ENCODE peak calls at places on chromosomes 7 and 10, in eight cellular contexts. T, L, S, J, Q, E, R and N are unnamed samples.

GRCh38 chr10:30365883-30366282 is 16.8 kb upstream of the MTPAP start:
- DNase-seq in T (no peak), L (no peak), S (no peak), J (no peak), Q (no peak), E (no peak), R (no peak), N (no peak)

GRCh38 chr10:500876-501275 is 188.6 kb downstream of the DIP2C start:
- DNase-seq in T (no peak), L (peak; percentile 58), S (no peak), J (no peak), Q (no peak), E (no peak), R (no peak), N (no peak)

GRCh38 chr10:74589226-74589673 is 237.2 kb upstream of the KAT6B start:
- DNase-seq in T (peak; percentile 85), L (peak; percentile 99), S (peak; percentile 97), J (peak; percentile 76), Q (peak; percentile 61), E (peak; percentile 77), R (peak; percentile 80), N (peak; percentile 14)

GRCh38 chr10:47357131-47357582 is 9.0 kb downstream of the RBP3 start:
- DNase-seq in T (no peak), L (no peak), S (no peak), J (no peak), Q (no peak), E (no peak), R (no peak), N (no peak)

GRCh38 chr7:8258734-8259133 is 3.2 kb downstream of the ICA1 start:
- DNase-seq in T (no peak), L (no peak), S (no peak), J (no peak), Q (no peak), E (no peak), R (no peak), N (no peak)

GRCh38 chr7:139651308-139651707 is 126.5 kb downstream of the HIPK2 start:
- DNase-seq in T (peak; percentile 28), L (no peak), S (no peak), J (no peak), Q (no peak), E (no peak), R (no peak), N (no peak)

GRCh38 chr10:1292611-1293021 is 236.4 kb downstream of the WDR37 start:
- DNase-seq in T (no peak), L (no peak), S (no peak), J (no peak), Q (no peak), E (no peak), R (no peak), N (no peak)

GRCh38 chr7:6197801-6198551 is 74.4 kb downstream of the CYTH3 start:
- DNase-seq in T (no peak), L (no peak), S (no peak), J (no peak), Q (no peak), E (no peak), R (no peak), N (no peak)

GRCh38 chr10:43407576-43408330 is 1.2 kb downstream of the HNRNPF start:
- DNase-seq in T (peak; percentile 95), L (peak; percentile 89), S (peak; percentile 90), J (peak; percentile 75), Q (peak; percentile 60), E (peak; percentile 93), R (peak; percentile 94), N (peak; percentile 71)

GRCh38 chr7:107463139-107464078 is 6.4 kb upstream of the GPR22 start:
- DNase-seq in T (peak; percentile 57), L (peak; percentile 74), S (peak; percentile 56), J (peak; percentile 23), Q (peak; percentile 12), E (peak; percentile 54), R (peak; percentile 58), N (peak; percentile 40)

GRCh38 chr10:104521901-104522827 is 118.9 kb upstream of the SORCS3 start:
- DNase-seq in T (no peak), L (no peak), S (no peak), J (no peak), Q (no peak), E (no peak), R (no peak), N (no peak)

GRCh38 chr7:78912781-78913180 is 540.7 kb downstream of the MAGI2 start:
- DNase-seq in T (no peak), L (peak; percentile 2), S (peak; percentile 4), J (no peak), Q (no peak), E (no peak), R (no peak), N (no peak)

GRCh38 chr10:42795701-42796100 is 13.1 kb downstream of the BMS1 start:
- DNase-seq in T (no peak), L (no peak), S (no peak), J (no peak), Q (no peak), E (no peak), R (no peak), N (no peak)

GRCh38 chr10:124222298-124223000 is 129.1 kb upstream of the CHST15 start:
- DNase-seq in T (peak; percentile 65), L (peak; percentile 25), S (no peak), J (no peak), Q (no peak), E (peak; percentile 37), R (no peak), N (no peak)

GRCh38 chr7:127819975-127820778 is 168.2 kb downstream of the SND1 start:
- DNase-seq in T (peak; percentile 25), L (peak; percentile 86), S (peak; percentile 48), J (no peak), Q (no peak), E (no peak), R (no peak), N (no peak)

GRCh38 chr7:155227788-155228458 is 69.8 kb upstream of the INSIG1 start:
- DNase-seq in T (no peak), L (no peak), S (no peak), J (no peak), Q (no peak), E (no peak), R (no peak), N (no peak)

GRCh38 chr10:3225589-3225988 is 53.0 kb upstream of the PITRM1 start:
- DNase-seq in T (no peak), L (peak; percentile 59), S (peak; percentile 49), J (no peak), Q (no peak), E (no peak), R (no peak), N (no peak)

GRCh38 chr10:102470579-102471546 is 19.5 kb upstream of the C10orf95 start:
- DNase-seq in T (no peak), L (no peak), S (no peak), J (no peak), Q (no peak), E (no peak), R (no peak), N (no peak)

GRCh38 chr7:47441796-47442744 is 139.8 kb downstream of the TNS3 start:
- DNase-seq in T (no peak), L (peak; percentile 23), S (no peak), J (no peak), Q (no peak), E (peak; percentile 46), R (no peak), N (no peak)

GRCh38 chr10:75018233-75018632 is 93.2 kb upstream of the SAMD8 start:
- DNase-seq in T (no peak), L (no peak), S (no peak), J (no peak), Q (no peak), E (no peak), R (no peak), N (no peak)

GRCh38 chr7:151684408-151685175 is 164.9 kb upstream of the RHEB start:
- DNase-seq in T (no peak), L (no peak), S (no peak), J (no peak), Q (no peak), E (no peak), R (no peak), N (no peak)

DNA sequence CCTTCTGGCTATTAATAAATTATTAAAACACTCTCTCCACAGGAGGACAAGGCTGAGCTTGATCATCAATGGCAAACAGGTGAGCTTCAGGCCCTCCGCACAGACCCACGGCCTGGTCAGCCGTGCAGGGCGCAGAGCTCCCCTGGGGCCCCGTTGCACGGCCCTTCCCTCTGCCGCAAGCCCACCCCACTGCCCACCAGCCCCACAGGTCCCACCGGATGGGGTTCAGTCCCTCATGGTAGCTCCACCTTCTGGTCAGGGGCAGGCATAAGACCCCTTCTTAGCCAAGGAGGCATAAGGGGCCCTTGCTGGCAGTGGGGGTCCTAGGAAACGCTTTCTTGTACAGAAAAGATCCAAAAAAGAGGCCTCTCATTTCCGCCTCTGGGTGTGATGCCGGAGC is 84.6 kb downstream of the MAD1L1 start:
- DNase-seq in T (no peak), L (no peak), S (no peak), J (no peak), Q (no peak), E (no peak), R (no peak), N (no peak)
- TF ChIP-seq CTCF in T (peak; percentile 5), L (peak; percentile 34), S (no peak), J (no peak), Q (no peak), E (no peak), R (no peak), N (no peak)

DNA sequence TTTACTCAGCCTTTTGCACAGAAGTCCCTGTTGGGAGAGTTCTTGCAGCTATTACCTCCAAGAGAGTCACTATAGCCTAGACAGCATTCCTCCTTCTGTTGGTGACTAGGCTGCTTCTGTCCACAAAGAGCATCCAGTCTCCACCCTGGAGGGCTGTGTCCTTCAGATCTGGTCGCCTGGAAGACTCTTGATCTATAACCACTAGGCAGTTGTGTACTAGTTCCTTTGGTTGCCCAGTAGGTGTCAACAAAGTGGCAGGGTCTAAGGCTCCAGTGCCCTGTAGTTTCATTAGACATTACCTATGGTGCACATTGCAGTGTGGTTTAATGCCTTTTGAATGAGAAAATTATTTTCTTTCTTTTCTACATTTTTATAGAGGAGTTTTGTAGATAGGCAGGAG is 11.3 kb upstream of the AKR1C2 start:
- DNase-seq in T (peak; percentile 5), L (no peak), S (no peak), J (no peak), Q (no peak), E (no peak), R (no peak), N (no peak)
- TF ChIP-seq CTCF in T (no peak), L (peak; percentile 4), S (no peak), J (no peak), Q (no peak), E (peak; percentile 38), R (peak; percentile 16), N (no peak)

GRCh38 chr7:123716877-123717276 is 31.9 kb downstream of the WASL start:
- DNase-seq in T (no peak), L (no peak), S (no peak), J (no peak), Q (no peak), E (no peak), R (no peak), N (no peak)
- TF ChIP-seq CTCF in T (no peak), L (no peak), S (no peak), J (no peak), Q (no peak), E (no peak), R (no peak), N (no peak)

DNA sequence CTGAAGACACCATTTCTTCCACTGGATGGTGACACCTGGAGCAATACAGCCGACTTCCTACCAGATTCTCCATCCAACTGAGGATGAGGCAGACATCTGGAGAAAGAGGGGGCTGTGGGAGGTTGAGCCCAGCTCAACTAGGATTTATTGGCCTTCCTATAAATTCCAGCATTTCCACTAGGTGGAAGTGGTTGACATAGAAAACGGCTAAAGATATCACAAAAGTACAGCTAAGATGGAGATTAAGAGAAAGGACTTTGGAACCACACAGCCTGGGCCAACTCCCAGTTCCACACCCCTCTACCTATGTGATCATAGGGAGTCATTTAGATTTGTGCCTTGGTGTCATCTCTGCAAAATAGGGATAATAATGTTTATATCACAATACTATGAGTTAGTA is 61.3 kb upstream of the CAV2 start:
- DNase-seq in T (no peak), L (peak; percentile 29), S (no peak), J (no peak), Q (no peak), E (peak; percentile 34), R (peak; percentile 33), N (no peak)
- TF ChIP-seq CTCF in T (no peak), L (no peak), S (peak; percentile 3), J (no peak), Q (no peak), E (peak; percentile 47), R (no peak), N (no peak)